ENCODE peak calls at places on chromosomes 4 and X, in nine cellular contexts. W is HFFc6; H is Kasumi-1; E is epithelial cell of esophagus; G is IMR-90; J is DMS153; X is thyroid gland; S is stimulated activated CD8-positive, alpha-beta memory T cell treated with anti-CD3 and anti-CD28 coated beads, Interleukin-4, amount 100 ng/mL, for 24 hours; B is lower lobe of right lung. Q is an unnamed sample.

GRCh38 chr4:16192067-16192466 is 34.2 kb downstream of the TAPT1 start:
- DNase-seq in G (no peak), E (no peak), S (no peak), J (no peak), W (no peak), B (no peak), H (no peak), X (no peak), Q (no peak)

GRCh38 chrX:33032700-33033099 is 178.6 kb downstream of the DMD start:
- DNase-seq in X (no peak), H (no peak), E (no peak), S (no peak), J (no peak), G (no peak), B (no peak), W (no peak), Q (no peak)

GRCh38 chr4:24657768-24658617 is 73.6 kb upstream of the DHX15 start:
- DNase-seq in B (peak), S (no peak), G (peak), H (peak), E (peak), X (peak), W (peak), J (peak), Q (no peak)

GRCh38 chr4:31467781-31468180 is 747.6 kb downstream of the PCDH7 start:
- DNase-seq in E (peak), S (no peak), W (no peak), G (no peak), H (no peak), B (no peak), X (no peak), J (no peak), Q (no peak)

GRCh38 chrX:8190341-8190830 is 19.3 kb upstream of the VCX2 start:
- DNase-seq in B (no peak), E (peak), H (no peak), S (no peak), X (no peak), W (no peak), J (no peak), G (no peak), Q (no peak)

GRCh38 chr4:56653461-56654237 is 27.4 kb downstream of the HOPX start:
- DNase-seq in E (no peak), S (peak), X (no peak), W (no peak), J (no peak), B (no peak), G (no peak), H (peak), Q (no peak)

GRCh38 chr4:128524311-128524710 is 236.7 kb upstream of the PGRMC2 start:
- DNase-seq in G (peak), X (peak), S (no peak), H (no peak), W (peak), B (peak), E (peak), J (no peak), Q (no peak)

GRCh38 chrX:102154900-102155805 is 624 bp downstream of the BEX5 start:
- DNase-seq in S (no peak), G (no peak), X (peak), H (no peak), E (no peak), B (no peak), W (no peak), J (no peak), Q (no peak)

GRCh38 chrX:109632906-109633504 is 8.0 kb upstream of the KCNE5 start:
- DNase-seq in J (no peak), H (peak), W (peak), B (no peak), S (no peak), E (peak), X (no peak), G (peak), Q (no peak)

GRCh38 chr4:54378461-54378860 is 149.4 kb downstream of the PDGFRA start:
- DNase-seq in B (no peak), X (no peak), S (no peak), H (no peak), W (no peak), J (no peak), E (no peak), G (peak), Q (no peak)

GRCh38 chr4:83417566-83417965 is 38.1 kb downstream of the HELQ start:
- DNase-seq in E (peak), J (no peak), B (no peak), W (no peak), S (no peak), X (no peak), G (no peak), H (no peak), Q (no peak)

GRCh38 chr4:40403079-40403478 is 67.9 kb downstream of the CHRNA9 start:
- DNase-seq in X (no peak), H (no peak), B (no peak), S (no peak), E (no peak), G (no peak), W (no peak), J (no peak), Q (no peak)

GRCh38 chr4:76546282-76547166 is 111.5 kb downstream of the SHROOM3 start:
- DNase-seq in S (no peak), H (no peak), X (peak), J (peak), G (peak), E (peak), W (peak), B (peak), Q (no peak)

GRCh38 chr4:5710065-5710961 is 688 bp upstream of the EVC start:
- DNase-seq in S (no peak), B (no peak), H (peak), G (peak), E (peak), W (no peak), J (no peak), X (no peak), Q (no peak)

GRCh38 chr4:158624889-158625478 is 46.7 kb downstream of the C4orf46 start:
- DNase-seq in E (peak), G (peak), B (no peak), X (no peak), H (peak), W (peak), J (peak), S (no peak), Q (no peak)

GRCh38 chr4:111813565-111814140 is 331.6 kb upstream of the FAM241A start:
- DNase-seq in X (no peak), E (no peak), W (no peak), G (no peak), J (peak), B (no peak), S (no peak), H (no peak), Q (no peak)

GRCh38 chr4:3784469-3785291 is 18.5 kb downstream of the ADRA2C start:
- DNase-seq in W (no peak), B (no peak), H (no peak), J (no peak), S (no peak), G (no peak), E (peak), X (no peak), Q (no peak)

GRCh38 chrX:2707334-2707760 is 16.3 kb downstream of the CD99 start:
- DNase-seq in G (peak), J (no peak), S (no peak), H (no peak), X (peak), W (peak), B (no peak), E (peak), Q (no peak)

GRCh38 chr4:4440333-4441061 is 53.6 kb downstream of the NSG1 start:
- DNase-seq in X (no peak), W (no peak), E (peak), S (no peak), G (no peak), H (no peak), J (no peak), B (no peak), Q (no peak)

GRCh38 chr4:76634239-76634638 is 199.2 kb downstream of the SHROOM3 start:
- DNase-seq in S (no peak), X (no peak), W (peak), G (peak), J (no peak), H (no peak), E (peak), B (no peak), Q (no peak)

Q was measured in chondrocyte.